ENCODE peak calls at places on chromosomes 4 and X, in six cellular contexts. L, E, G, J, B and N are unnamed samples.

GRCh38 chr4:146486565-146486964 is 35.2 kb downstream of the SLC10A7 start:
- DNase-seq in G (no peak), J (peak), B (no peak), E (no peak), L (no peak), N (no peak)

GRCh38 chr4:139889901-139890300 is 224.3 kb downstream of the MGST2 start:
- DNase-seq in E (no peak), L (no peak), B (no peak), G (no peak), J (no peak), N (no peak)

GRCh38 chr4:57193996-57194675 is 84.0 kb upstream of the IGFBP7 start:
- DNase-seq in J (no peak), E (peak), G (no peak), B (no peak), L (no peak), N (no peak)

GRCh38 chrX:116276191-116276700 is 105.7 kb downstream of the AGTR2 start:
- DNase-seq in G (no peak), L (no peak), B (no peak), E (no peak), J (no peak), N (no peak)

GRCh38 chr4:114384629-114385028 is 214.0 kb upstream of the UGT8 start:
- DNase-seq in E (no peak), G (no peak), J (no peak), B (peak), L (no peak), N (no peak)

GRCh38 chr4:172554588-172554987 is 614.0 kb upstream of the GALNT7 start:
- DNase-seq in L (no peak), B (no peak), E (no peak), J (no peak), G (no peak), N (no peak)

GRCh38 chr4:48944659-48945290 is 38.2 kb upstream of the OCIAD2 start:
- DNase-seq in G (no peak), E (no peak), J (no peak), B (no peak), L (no peak), N (no peak)

GRCh38 chrX:68695206-68695845 is 47.9 kb downstream of the STARD8 start:
- DNase-seq in B (peak), L (no peak), G (no peak), E (no peak), J (no peak), N (no peak)

GRCh38 chrX:123755107-123755506 is 22.3 kb upstream of the THOC2 start:
- DNase-seq in G (no peak), B (no peak), J (no peak), E (no peak), L (no peak), N (no peak)

GRCh38 chr4:828641-829271 is 2.8 kb upstream of the CPLX1 start:
- DNase-seq in G (no peak), J (no peak), E (no peak), L (no peak), B (no peak), N (peak)

GRCh38 chr4:142984871-142985585 is 138.9 kb upstream of the INPP4B start:
- DNase-seq in G (no peak), L (no peak), J (no peak), B (peak), E (no peak), N (no peak)

GRCh38 chr4:143489116-143489515 is 24.4 kb upstream of the SMARCA5 start:
- DNase-seq in G (no peak), E (no peak), B (no peak), L (no peak), J (no peak), N (no peak)

GRCh38 chr4:78951862-78952472 is 12.7 kb upstream of the PAQR3 start:
- DNase-seq in G (peak), L (peak), E (no peak), B (peak), J (peak), N (no peak)

GRCh38 chr4:21656832-21657231 is 291.7 kb downstream of the KCNIP4 start:
- DNase-seq in E (no peak), J (no peak), L (no peak), B (peak), G (no peak), N (no peak)

GRCh38 chr4:169244210-169244609 is 26.5 kb downstream of the SH3RF1 start:
- DNase-seq in J (no peak), E (no peak), B (no peak), L (no peak), G (no peak), N (no peak)

GRCh38 chr4:175346381-175346780 is 428.2 kb downstream of the ADAM29 start:
- DNase-seq in J (no peak), E (no peak), G (no peak), L (no peak), B (no peak), N (no peak)

GRCh38 chr4:74886490-74886889 is 46.4 kb upstream of the PARM1 start:
- DNase-seq in G (no peak), E (no peak), L (peak), B (no peak), J (no peak), N (no peak)

GRCh38 chr4:139022835-139023234 is 7.3 kb downstream of the NOCT start:
- DNase-seq in B (no peak), L (no peak), J (no peak), E (no peak), G (no peak), N (no peak)

GRCh38 chr4:128483816-128484215 is 196.2 kb upstream of the PGRMC2 start:
- DNase-seq in L (no peak), E (no peak), B (no peak), G (no peak), J (no peak), N (no peak)

GRCh38 chr4:86274642-86275041 is 85.2 kb downstream of the MAPK10 start:
- DNase-seq in J (no peak), G (no peak), E (no peak), L (no peak), B (no peak), N (no peak)

GRCh38 chr4:86306816-86307215 is 53.0 kb downstream of the MAPK10 start:
- DNase-seq in J (no peak), B (peak), G (no peak), E (no peak), L (peak), N (no peak)

GRCh38 chr4:5137927-5138326 is 86.6 kb downstream of the STK32B start:
- DNase-seq in G (no peak), J (no peak), B (peak), L (no peak), E (no peak), N (no peak)

GRCh38 chr4:170741856-170742255 is 652.1 kb upstream of the AADAT start:
- DNase-seq in B (peak), G (no peak), E (no peak), J (no peak), L (no peak), N (no peak)

GRCh38 chrX:39063037-39063436 is 261.8 kb downstream of the MID1IP1 start:
- DNase-seq in J (no peak), E (no peak), L (no peak), G (no peak), B (no peak), N (peak)

GRCh38 chr4:131002132-131002531 is 1906.2 kb downstream of the C4orf33 start:
- DNase-seq in B (no peak), E (no peak), G (no peak), L (no peak), J (no peak), N (no peak)

GRCh38 chr4:153421980-153422379 is 44.2 kb upstream of the TMEM131L start:
- DNase-seq in E (no peak), G (no peak), B (no peak), J (no peak), L (no peak), N (no peak)

GRCh38 chr4:185112104-185112503 is 31.0 kb upstream of the SLC25A4 start:
- DNase-seq in L (no peak), J (no peak), G (no peak), E (no peak), B (peak), N (no peak)

GRCh38 chr4:76576824-76577223 is 141.8 kb downstream of the SHROOM3 start:
- DNase-seq in B (no peak), J (no peak), L (no peak), G (no peak), E (no peak), N (no peak)

GRCh38 chr4:137997496-137997895 is 244.7 kb downstream of the SLC7A11 start:
- DNase-seq in E (no peak), J (no peak), L (no peak), B (no peak), G (no peak), N (no peak)

GRCh38 chr4:92969650-92970370 is 666.0 kb downstream of the GRID2 start:
- DNase-seq in L (no peak), G (no peak), B (peak), E (no peak), J (no peak), N (no peak)

GRCh38 chr4:11609751-11610150 is 181.1 kb upstream of the HS3ST1 start:
- DNase-seq in G (no peak), E (no peak), J (no peak), L (no peak), B (no peak), N (no peak)

GRCh38 chrX:40471965-40472648 is 108.7 kb upstream of the ATP6AP2 start:
- DNase-seq in B (peak), L (peak), J (no peak), E (peak), G (no peak), N (no peak)

GRCh38 chrX:106631615-106632014 is 19.8 kb downstream of the RADX start:
- DNase-seq in L (no peak), B (no peak), E (no peak), G (no peak), J (no peak), N (no peak)

GRCh38 chr4:181181331-181181730 is 1061.9 kb upstream of the TENM3 start:
- DNase-seq in B (no peak), E (no peak), L (no peak), G (no peak), J (no peak), N (no peak)

GRCh38 chr4:143443728-143444127 is 69.8 kb upstream of the SMARCA5 start:
- DNase-seq in G (no peak), B (no peak), J (no peak), L (no peak), E (no peak), N (no peak)

GRCh38 chr4:74283614-74284013 is 24.7 kb upstream of the EPGN start:
- DNase-seq in B (peak), G (no peak), L (no peak), E (no peak), J (no peak), N (no peak)